ENCODE peak calls at places on chromosome 2, in four cellular contexts. K, H, F and X are unnamed samples.

GRCh38 chr2:66567742-66568141 is 132.8 kb downstream of the MEIS1 start:
- DNase-seq in K (no peak), H (no peak), F (no peak), X (no peak)

GRCh38 chr2:226659416-226659815 is 140.2 kb downstream of the IRS1 start:
- DNase-seq in H (no peak), K (no peak), F (no peak), X (no peak)

GRCh38 chr2:53969285-53970094 is 1.3 kb downstream of the PSME4 start:
- DNase-seq in F (peak; percentile 26), H (peak; percentile 95), K (peak; percentile 16), X (no peak)

GRCh38 chr2:163347982-163348842 is 387.6 kb downstream of the FIGN start:
- DNase-seq in K (no peak), H (no peak), F (no peak), X (no peak)

GRCh38 chr2:138321458-138321857 is 180.1 kb upstream of the SPOPL start:
- DNase-seq in H (no peak), K (no peak), F (no peak), X (no peak)

GRCh38 chr2:224309216-224309615 is 92.7 kb downstream of the FAM124B start:
- DNase-seq in K (no peak), H (no peak), F (no peak), X (no peak)

GRCh38 chr2:130187268-130187667 is 5.2 kb downstream of the MZT2B start:
- DNase-seq in F (no peak), H (no peak), K (no peak), X (no peak)

GRCh38 chr2:41717883-41718282 is 329.9 kb upstream of the PKDCC start:
- DNase-seq in F (no peak), H (no peak), K (no peak), X (no peak)

GRCh38 chr2:134527398-134527797 is 191.4 kb downstream of the TMEM163 start:
- DNase-seq in K (no peak), F (no peak), H (no peak), X (no peak)

GRCh38 chr2:190379249-190379964 is 28.7 kb upstream of the MFSD6 start:
- DNase-seq in H (peak; percentile 32), K (no peak), F (peak; percentile 8), X (no peak)

GRCh38 chr2:165745916-165746315 is 48.1 kb downstream of the GALNT3 start:
- DNase-seq in K (no peak), H (no peak), F (no peak), X (no peak)

GRCh38 chr2:147171961-147172360 is 672.9 kb upstream of the ACVR2A start:
- DNase-seq in K (no peak), F (no peak), H (no peak), X (no peak)

GRCh38 chr2:176004925-176005324 is 2.9 kb upstream of the LNPK start:
- DNase-seq in H (no peak), F (peak; percentile 13), K (no peak), X (no peak)
- TF ChIP-seq NFIC in H (no peak), F (peak; percentile 84), K (no peak), X (no peak)

DNA sequence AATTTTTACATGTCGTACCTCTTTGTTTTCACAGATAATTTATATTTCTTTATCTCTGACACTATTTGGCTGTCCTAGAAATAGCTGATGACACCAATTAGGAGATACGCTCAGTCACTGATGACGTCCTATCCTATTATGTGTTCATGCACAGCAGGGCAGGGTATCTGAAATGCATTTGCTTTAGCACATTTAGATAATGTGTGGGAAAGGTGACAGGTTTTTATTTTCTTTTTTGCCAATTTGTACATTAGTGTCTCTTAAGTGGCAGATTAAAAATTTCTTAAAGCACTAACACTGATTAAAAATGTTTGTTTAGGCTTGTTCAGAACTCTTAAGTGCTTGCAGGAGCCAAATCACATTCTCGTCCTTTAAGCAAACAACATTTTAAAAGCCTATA is 39.7 kb downstream of the CDC42EP3 start:
- DNase-seq in H (no peak), K (no peak), F (no peak), X (no peak)
- H3K27ac ChIP-seq in H (no peak overlapping the region), K (no peak overlapping the region), F (no peak overlapping the region), X (no peak overlapping the region)

GRCh38 chr2:126531029-126531428 is 124.9 kb upstream of the GYPC start:
- DNase-seq in F (no peak), H (no peak), K (no peak), X (no peak)

GRCh38 chr2:126527836-126528490 is 128.0 kb upstream of the GYPC start:
- DNase-seq in H (peak; percentile 50), K (peak; percentile 38), F (peak; percentile 47), X (peak; percentile 11)
- TF ChIP-seq NFIC in H (no peak), K (no peak), F (no peak), X (no peak)

GRCh38 chr2:37672104-37672869 is 845 bp upstream of the CDC42EP3 start:
- DNase-seq in K (peak; percentile 98), H (peak; percentile 34), F (peak; percentile 59), X (no peak)
- H3K27ac ChIP-seq in K (peak overlapping the region; percentile 86), H (no peak overlapping the region), F (peak overlapping the region; percentile 33), X (peak overlapping the region; percentile 77)

GRCh38 chr2:238420442-238420841 is 6.3 kb upstream of the ASB1 start:
- DNase-seq in F (no peak), H (no peak), K (no peak), X (no peak)

GRCh38 chr2:238422285-238422684 is 4.4 kb upstream of the ASB1 start:
- DNase-seq in K (no peak), H (no peak), F (peak; percentile 73), X (no peak)

GRCh38 chr2:238422940-238423339 is 3.8 kb upstream of the ASB1 start:
- DNase-seq in F (no peak), K (no peak), H (no peak), X (no peak)

GRCh38 chr2:238421695-238422035 is 5.1 kb upstream of the ASB1 start:
- DNase-seq in F (no peak), H (no peak), K (no peak), X (no peak)

DNA sequence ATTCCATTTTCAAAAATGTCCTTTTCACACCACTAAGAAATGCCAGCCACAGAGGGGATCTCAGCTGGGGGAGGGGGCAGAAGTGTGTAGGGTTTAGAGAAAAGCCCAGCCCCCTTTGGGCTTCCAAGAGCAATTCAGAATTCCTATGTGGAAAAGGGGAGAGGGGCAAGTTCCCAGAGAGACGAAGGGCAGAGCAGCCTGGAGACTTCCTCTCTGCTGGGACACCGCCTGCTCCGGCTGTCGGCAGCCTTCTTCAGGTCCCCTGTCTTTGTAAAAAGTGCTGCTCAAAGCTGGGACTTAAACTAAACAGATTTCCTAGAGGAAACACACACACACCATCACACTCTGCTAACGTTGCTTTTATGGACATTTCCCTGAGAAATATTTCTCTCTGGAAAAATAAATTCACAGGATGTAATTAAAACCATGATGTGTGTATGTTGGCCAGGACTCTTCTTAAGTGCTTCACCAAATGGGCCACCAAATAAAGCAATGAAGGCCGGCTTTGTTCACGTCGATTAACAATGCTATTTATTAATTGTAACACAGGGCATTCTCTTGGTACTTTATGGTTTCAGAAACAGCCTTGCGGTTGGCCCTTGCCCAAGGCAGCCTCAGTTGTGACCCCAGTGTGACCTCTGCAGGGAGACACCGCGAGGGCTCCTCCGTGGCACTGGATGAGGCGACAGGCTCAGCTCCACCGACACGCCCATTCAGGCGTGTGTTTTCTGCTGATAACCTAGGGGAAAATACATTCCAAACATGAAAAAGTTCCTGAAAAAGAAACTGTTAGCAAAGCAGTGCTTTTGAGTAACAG is 5.6 kb upstream of the ASB1 start:
- DNase-seq in K (no peak), H (no peak), F (peak; percentile 78), X (no peak)
- TF ChIP-seq NFIC in K (no peak), H (no peak), F (peak; percentile 85), X (no peak)

GRCh38 chr2:173943139-173943538 is 22.0 kb downstream of the SP3 start:
- DNase-seq in F (no peak), K (no peak), H (no peak), X (no peak)
- H3K27ac ChIP-seq in F (no peak overlapping the region), K (peak overlapping the region; percentile 6), H (no peak overlapping the region), X (no peak overlapping the region)

DNA sequence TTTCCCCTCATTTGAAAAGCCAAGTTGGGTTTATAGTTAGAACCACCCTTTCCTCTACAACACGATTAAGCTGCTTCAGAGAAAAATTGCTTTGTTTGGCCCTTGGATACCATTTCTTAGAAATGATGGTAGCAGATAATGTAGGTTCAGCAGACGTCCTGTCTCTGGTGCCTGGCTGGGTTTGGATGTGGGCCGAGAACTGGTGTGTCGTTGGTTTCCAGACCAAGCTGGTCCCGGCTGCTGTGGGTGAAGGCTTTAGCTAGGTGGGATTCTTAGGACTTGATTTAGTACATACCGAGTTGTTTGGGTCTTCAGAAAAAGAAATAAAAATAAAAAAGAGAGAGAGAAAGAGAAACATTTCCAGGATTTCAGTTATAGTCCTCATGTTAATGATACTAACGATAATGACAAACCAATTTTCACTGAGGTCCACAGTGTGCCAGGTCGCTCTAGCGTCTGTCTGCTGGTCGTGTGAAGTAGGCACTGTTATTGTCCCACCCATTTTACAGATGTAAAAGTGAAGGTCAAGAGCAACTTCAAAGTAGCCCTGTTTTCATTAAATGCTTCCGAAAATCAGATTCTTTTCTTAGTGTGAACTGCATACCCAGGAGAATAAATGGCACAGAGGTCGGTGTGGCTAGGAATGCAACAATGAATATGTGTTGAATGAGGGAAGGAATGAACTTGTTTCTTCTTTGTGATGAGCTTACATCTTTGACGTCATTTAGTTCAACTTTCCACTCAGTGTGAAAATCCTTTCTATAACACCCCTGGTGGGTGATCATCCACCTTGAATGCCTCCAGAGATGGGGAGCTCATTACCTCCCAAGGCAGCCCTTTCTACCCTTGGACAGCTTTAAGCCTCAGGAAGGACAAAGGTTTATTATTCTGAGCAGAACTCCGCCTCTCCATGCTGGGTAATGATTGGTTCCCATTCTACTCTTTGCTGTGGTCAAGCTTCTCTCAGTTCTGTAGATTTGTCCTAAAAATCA is 115.9 kb downstream of the INHBB start:
- DNase-seq in H (no peak), K (no peak), F (no peak), X (no peak)
- TF ChIP-seq NFIC in H (no peak), K (no peak), F (no peak), X (no peak)